ENCODE peak calls at places on chromosomes 1 and 21, in five cellular contexts. D is iPS-NIHi11; X is T-cell; E is GM20000; F is CD4-positive, CD25-positive, alpha-beta regulatory T cell. O is an unnamed sample.

GRCh38 chr1:246642719-246643118 is 76.5 kb downstream of the CNST start:
- DNase-seq in X (no peak), E (no peak), D (no peak), F (no peak), O (no peak)

GRCh38 chr1:226737819-226738420 is 1.2 kb downstream of the ITPKB start:
- DNase-seq in F (peak; percentile 32), D (peak; percentile 31), E (peak; percentile 49), X (peak; percentile 38), O (peak; percentile 74)

GRCh38 chr1:234139966-234140365 is 233.3 kb upstream of the COA6 start:
- DNase-seq in F (no peak), D (no peak), X (no peak), E (no peak), O (peak; percentile 84)

GRCh38 chr1:157272264-157272663 is 134.1 kb upstream of the ETV3 start:
- DNase-seq in F (no peak), X (no peak), D (no peak), E (no peak), O (no peak)

GRCh38 chr21:38448619-38449186 is 49.6 kb downstream of the ERG start:
- DNase-seq in F (no peak), E (no peak), X (no peak), D (peak; percentile 62), O (no peak)

GRCh38 chr1:192766009-192766625 is 42.7 kb upstream of the RGS2 start:
- DNase-seq in D (no peak), F (no peak), E (no peak), X (no peak), O (no peak)

GRCh38 chr1:156740307-156740678 is 595 bp downstream of the MRPL24 start:
- DNase-seq in E (no peak), F (no peak), X (no peak), D (no peak), O (peak; percentile 53)

GRCh38 chr1:114235956-114236355 is 82.3 kb upstream of the SYT6 start:
- DNase-seq in D (no peak), E (no peak), X (no peak), F (no peak), O (no peak)

GRCh38 chr1:240663160-240663879 is 51.4 kb upstream of the GREM2 start:
- DNase-seq in E (no peak), X (no peak), D (no peak), F (no peak), O (no peak)

GRCh38 chr1:235127774-235128452 is 724 bp downstream of the TOMM20 start:
- DNase-seq in F (no peak), E (no peak), X (no peak), D (no peak), O (peak; percentile 56)

GRCh38 chr1:29974345-29974744 is 738.0 kb downstream of the PTPRU start:
- DNase-seq in D (peak; percentile 68), F (no peak), E (no peak), X (no peak), O (peak; percentile 71)

GRCh38 chr1:21921100-21921875 is 15.8 kb downstream of the HSPG2 start:
- DNase-seq in F (no peak), X (no peak), D (no peak), E (no peak), O (no peak)

GRCh38 chr1:31786366-31787060 is 22.4 kb upstream of the ADGRB2 start:
- DNase-seq in D (no peak), F (peak; percentile 0), X (no peak), E (no peak), O (no peak)

GRCh38 chr1:79859212-79859948 is 852.9 kb upstream of the ADGRL4 start:
- DNase-seq in F (no peak), D (no peak), X (no peak), E (no peak), O (no peak)

O was measured in RKO.